ENCODE peak calls at places on chromosome 12, in five cellular contexts. One of them, this sample, is unnamed.

GRCh38 chr12:88600272-88600671 is 20.0 kb upstream of the KITLG start:
- DNase-seq in activated CD4-positive, CD25-positive, alpha-beta regulatory T cell: no peak
- DNase-seq in activated T-cell treated with anti-CD3 and anti-CD28 coated beads, Interleukin-2, amount 50 U/mL, for 24 hours: no peak
- DNase-seq in stimulated activated CD8-positive, alpha-beta memory T cell treated with anti-CD3 and anti-CD28 coated beads, Interleukin-7, amount 100 ng/mL, for 1 hour: no peak
- DNase-seq in brain microvascular endothelial cell: peak; percentile 93
- DNase-seq in this sample: no peak

GRCh38 chr12:102120886-102121285 is 903 bp downstream of the PARPBP start:
- DNase-seq in stimulated activated CD8-positive, alpha-beta memory T cell treated with anti-CD3 and anti-CD28 coated beads, Interleukin-7, amount 100 ng/mL, for 1 hour: no peak
- DNase-seq in activated CD4-positive, CD25-positive, alpha-beta regulatory T cell: no peak
- DNase-seq in brain microvascular endothelial cell: peak; percentile 3
- DNase-seq in activated T-cell treated with anti-CD3 and anti-CD28 coated beads, Interleukin-2, amount 50 U/mL, for 24 hours: no peak
- DNase-seq in this sample: no peak

GRCh38 chr12:120993496-120993895 is 15.2 kb downstream of the HNF1A start:
- DNase-seq in brain microvascular endothelial cell: no peak
- DNase-seq in stimulated activated CD8-positive, alpha-beta memory T cell treated with anti-CD3 and anti-CD28 coated beads, Interleukin-7, amount 100 ng/mL, for 1 hour: no peak
- DNase-seq in activated T-cell treated with anti-CD3 and anti-CD28 coated beads, Interleukin-2, amount 50 U/mL, for 24 hours: no peak
- DNase-seq in activated CD4-positive, CD25-positive, alpha-beta regulatory T cell: no peak
- DNase-seq in this sample: no peak

GRCh38 chr12:128116537-128116936 is 150.4 kb upstream of the TMEM132C start:
- DNase-seq in brain microvascular endothelial cell: no peak
- DNase-seq in activated T-cell treated with anti-CD3 and anti-CD28 coated beads, Interleukin-2, amount 50 U/mL, for 24 hours: no peak
- DNase-seq in stimulated activated CD8-positive, alpha-beta memory T cell treated with anti-CD3 and anti-CD28 coated beads, Interleukin-7, amount 100 ng/mL, for 1 hour: no peak
- DNase-seq in activated CD4-positive, CD25-positive, alpha-beta regulatory T cell: no peak
- DNase-seq in this sample: no peak

GRCh38 chr12:2061402-2061801 is 8.6 kb downstream of the CACNA1C start:
- DNase-seq in stimulated activated CD8-positive, alpha-beta memory T cell treated with anti-CD3 and anti-CD28 coated beads, Interleukin-7, amount 100 ng/mL, for 1 hour: no peak
- DNase-seq in activated T-cell treated with anti-CD3 and anti-CD28 coated beads, Interleukin-2, amount 50 U/mL, for 24 hours: no peak
- DNase-seq in activated CD4-positive, CD25-positive, alpha-beta regulatory T cell: no peak
- DNase-seq in brain microvascular endothelial cell: no peak
- DNase-seq in this sample: no peak

GRCh38 chr12:126895946-126896520 is 1370.9 kb upstream of the TMEM132C start:
- DNase-seq in activated CD4-positive, CD25-positive, alpha-beta regulatory T cell: no peak
- DNase-seq in activated T-cell treated with anti-CD3 and anti-CD28 coated beads, Interleukin-2, amount 50 U/mL, for 24 hours: no peak
- DNase-seq in stimulated activated CD8-positive, alpha-beta memory T cell treated with anti-CD3 and anti-CD28 coated beads, Interleukin-7, amount 100 ng/mL, for 1 hour: no peak
- DNase-seq in brain microvascular endothelial cell: no peak
- DNase-seq in this sample: no peak

GRCh38 chr12:119592232-119592631 is 1.3 kb upstream of the TMEM233 start:
- DNase-seq in brain microvascular endothelial cell: peak; percentile 3
- DNase-seq in activated T-cell treated with anti-CD3 and anti-CD28 coated beads, Interleukin-2, amount 50 U/mL, for 24 hours: no peak
- DNase-seq in activated CD4-positive, CD25-positive, alpha-beta regulatory T cell: no peak
- DNase-seq in stimulated activated CD8-positive, alpha-beta memory T cell treated with anti-CD3 and anti-CD28 coated beads, Interleukin-7, amount 100 ng/mL, for 1 hour: no peak
- DNase-seq in this sample: no peak

GRCh38 chr12:51127050-51127729 is 43.8 kb upstream of the CSRNP2 start:
- DNase-seq in activated CD4-positive, CD25-positive, alpha-beta regulatory T cell: no peak
- DNase-seq in brain microvascular endothelial cell: peak; percentile 8
- DNase-seq in stimulated activated CD8-positive, alpha-beta memory T cell treated with anti-CD3 and anti-CD28 coated beads, Interleukin-7, amount 100 ng/mL, for 1 hour: no peak
- DNase-seq in activated T-cell treated with anti-CD3 and anti-CD28 coated beads, Interleukin-2, amount 50 U/mL, for 24 hours: no peak
- DNase-seq in this sample: no peak

GRCh38 chr12:104573-105081 is 38.1 kb downstream of the IQSEC3 start:
- DNase-seq in brain microvascular endothelial cell: no peak
- DNase-seq in activated CD4-positive, CD25-positive, alpha-beta regulatory T cell: no peak
- DNase-seq in stimulated activated CD8-positive, alpha-beta memory T cell treated with anti-CD3 and anti-CD28 coated beads, Interleukin-7, amount 100 ng/mL, for 1 hour: no peak
- DNase-seq in activated T-cell treated with anti-CD3 and anti-CD28 coated beads, Interleukin-2, amount 50 U/mL, for 24 hours: no peak
- DNase-seq in this sample: no peak

GRCh38 chr12:121325922-121326396 is 26.3 kb downstream of the ANAPC5 start:
- DNase-seq in stimulated activated CD8-positive, alpha-beta memory T cell treated with anti-CD3 and anti-CD28 coated beads, Interleukin-7, amount 100 ng/mL, for 1 hour: no peak
- DNase-seq in activated T-cell treated with anti-CD3 and anti-CD28 coated beads, Interleukin-2, amount 50 U/mL, for 24 hours: no peak
- DNase-seq in activated CD4-positive, CD25-positive, alpha-beta regulatory T cell: no peak
- DNase-seq in brain microvascular endothelial cell: no peak
- DNase-seq in this sample: no peak

GRCh38 chr12:28443337-28443736 is 253.1 kb downstream of the CCDC91 start:
- DNase-seq in activated T-cell treated with anti-CD3 and anti-CD28 coated beads, Interleukin-2, amount 50 U/mL, for 24 hours: no peak
- DNase-seq in brain microvascular endothelial cell: no peak
- DNase-seq in stimulated activated CD8-positive, alpha-beta memory T cell treated with anti-CD3 and anti-CD28 coated beads, Interleukin-7, amount 100 ng/mL, for 1 hour: no peak
- DNase-seq in activated CD4-positive, CD25-positive, alpha-beta regulatory T cell: no peak
- DNase-seq in this sample: no peak

GRCh38 chr12:75560167-75560566 is 48.8 kb upstream of the KRR1 start:
- DNase-seq in activated T-cell treated with anti-CD3 and anti-CD28 coated beads, Interleukin-2, amount 50 U/mL, for 24 hours: no peak
- DNase-seq in activated CD4-positive, CD25-positive, alpha-beta regulatory T cell: no peak
- DNase-seq in brain microvascular endothelial cell: peak; percentile 17
- DNase-seq in stimulated activated CD8-positive, alpha-beta memory T cell treated with anti-CD3 and anti-CD28 coated beads, Interleukin-7, amount 100 ng/mL, for 1 hour: no peak
- DNase-seq in this sample: no peak

GRCh38 chr12:5817246-5817645 is 127.8 kb downstream of the ANO2 start:
- DNase-seq in activated CD4-positive, CD25-positive, alpha-beta regulatory T cell: no peak
- DNase-seq in activated T-cell treated with anti-CD3 and anti-CD28 coated beads, Interleukin-2, amount 50 U/mL, for 24 hours: no peak
- DNase-seq in brain microvascular endothelial cell: no peak
- DNase-seq in stimulated activated CD8-positive, alpha-beta memory T cell treated with anti-CD3 and anti-CD28 coated beads, Interleukin-7, amount 100 ng/mL, for 1 hour: no peak
- DNase-seq in this sample: no peak

GRCh38 chr12:117875652-117876491 is 92.9 kb downstream of the KSR2 start:
- DNase-seq in brain microvascular endothelial cell: peak; percentile 45
- DNase-seq in stimulated activated CD8-positive, alpha-beta memory T cell treated with anti-CD3 and anti-CD28 coated beads, Interleukin-7, amount 100 ng/mL, for 1 hour: no peak
- DNase-seq in activated T-cell treated with anti-CD3 and anti-CD28 coated beads, Interleukin-2, amount 50 U/mL, for 24 hours: peak; percentile 44
- DNase-seq in activated CD4-positive, CD25-positive, alpha-beta regulatory T cell: no peak
- DNase-seq in this sample: peak; percentile 23

GRCh38 chr12:11814362-11814761 is 164.9 kb downstream of the ETV6 start:
- DNase-seq in stimulated activated CD8-positive, alpha-beta memory T cell treated with anti-CD3 and anti-CD28 coated beads, Interleukin-7, amount 100 ng/mL, for 1 hour: no peak
- DNase-seq in brain microvascular endothelial cell: peak; percentile 76
- DNase-seq in activated T-cell treated with anti-CD3 and anti-CD28 coated beads, Interleukin-2, amount 50 U/mL, for 24 hours: no peak
- DNase-seq in activated CD4-positive, CD25-positive, alpha-beta regulatory T cell: no peak
- DNase-seq in this sample: peak; percentile 39

GRCh38 chr12:71576546-71576945 is 87.1 kb downstream of the ZFC3H1 start:
- DNase-seq in stimulated activated CD8-positive, alpha-beta memory T cell treated with anti-CD3 and anti-CD28 coated beads, Interleukin-7, amount 100 ng/mL, for 1 hour: no peak
- DNase-seq in activated T-cell treated with anti-CD3 and anti-CD28 coated beads, Interleukin-2, amount 50 U/mL, for 24 hours: no peak
- DNase-seq in brain microvascular endothelial cell: no peak
- DNase-seq in activated CD4-positive, CD25-positive, alpha-beta regulatory T cell: no peak
- DNase-seq in this sample: no peak

GRCh38 chr12:31238764-31239387 is 87.1 kb downstream of the SINHCAF start:
- DNase-seq in brain microvascular endothelial cell: peak; percentile 76
- DNase-seq in activated CD4-positive, CD25-positive, alpha-beta regulatory T cell: peak; percentile 8
- DNase-seq in stimulated activated CD8-positive, alpha-beta memory T cell treated with anti-CD3 and anti-CD28 coated beads, Interleukin-7, amount 100 ng/mL, for 1 hour: peak; percentile 20
- DNase-seq in activated T-cell treated with anti-CD3 and anti-CD28 coated beads, Interleukin-2, amount 50 U/mL, for 24 hours: peak; percentile 65
- DNase-seq in this sample: peak; percentile 66

GRCh38 chr12:32003654-32004053 is 44.4 kb downstream of the RESF1 start:
- DNase-seq in activated CD4-positive, CD25-positive, alpha-beta regulatory T cell: no peak
- DNase-seq in activated T-cell treated with anti-CD3 and anti-CD28 coated beads, Interleukin-2, amount 50 U/mL, for 24 hours: no peak
- DNase-seq in stimulated activated CD8-positive, alpha-beta memory T cell treated with anti-CD3 and anti-CD28 coated beads, Interleukin-7, amount 100 ng/mL, for 1 hour: no peak
- DNase-seq in brain microvascular endothelial cell: no peak
- DNase-seq in this sample: no peak

GRCh38 chr12:129089576-129089975 is 236.3 kb downstream of the GLT1D1 start:
- DNase-seq in brain microvascular endothelial cell: no peak
- DNase-seq in activated CD4-positive, CD25-positive, alpha-beta regulatory T cell: no peak
- DNase-seq in stimulated activated CD8-positive, alpha-beta memory T cell treated with anti-CD3 and anti-CD28 coated beads, Interleukin-7, amount 100 ng/mL, for 1 hour: no peak
- DNase-seq in activated T-cell treated with anti-CD3 and anti-CD28 coated beads, Interleukin-2, amount 50 U/mL, for 24 hours: no peak
- DNase-seq in this sample: no peak

GRCh38 chr12:118455327-118455726 is 79.0 kb downstream of the SUDS3 start:
- DNase-seq in activated T-cell treated with anti-CD3 and anti-CD28 coated beads, Interleukin-2, amount 50 U/mL, for 24 hours: no peak
- DNase-seq in activated CD4-positive, CD25-positive, alpha-beta regulatory T cell: no peak
- DNase-seq in stimulated activated CD8-positive, alpha-beta memory T cell treated with anti-CD3 and anti-CD28 coated beads, Interleukin-7, amount 100 ng/mL, for 1 hour: no peak
- DNase-seq in brain microvascular endothelial cell: no peak
- DNase-seq in this sample: no peak

GRCh38 chr12:65822732-65823480 is 1.4 kb upstream of the HMGA2 start:
- DNase-seq in activated T-cell treated with anti-CD3 and anti-CD28 coated beads, Interleukin-2, amount 50 U/mL, for 24 hours: peak; percentile 29
- DNase-seq in stimulated activated CD8-positive, alpha-beta memory T cell treated with anti-CD3 and anti-CD28 coated beads, Interleukin-7, amount 100 ng/mL, for 1 hour: no peak
- DNase-seq in brain microvascular endothelial cell: peak; percentile 69
- DNase-seq in activated CD4-positive, CD25-positive, alpha-beta regulatory T cell: no peak
- DNase-seq in this sample: no peak

GRCh38 chr12:105214141-105214540 is 21.8 kb downstream of the APPL2 start:
- DNase-seq in stimulated activated CD8-positive, alpha-beta memory T cell treated with anti-CD3 and anti-CD28 coated beads, Interleukin-7, amount 100 ng/mL, for 1 hour: no peak
- DNase-seq in brain microvascular endothelial cell: no peak
- DNase-seq in activated T-cell treated with anti-CD3 and anti-CD28 coated beads, Interleukin-2, amount 50 U/mL, for 24 hours: no peak
- DNase-seq in activated CD4-positive, CD25-positive, alpha-beta regulatory T cell: no peak
- DNase-seq in this sample: no peak

GRCh38 chr12:27652174-27652763 is 44.0 kb upstream of the REP15 start:
- DNase-seq in stimulated activated CD8-positive, alpha-beta memory T cell treated with anti-CD3 and anti-CD28 coated beads, Interleukin-7, amount 100 ng/mL, for 1 hour: no peak
- DNase-seq in brain microvascular endothelial cell: peak; percentile 80
- DNase-seq in activated T-cell treated with anti-CD3 and anti-CD28 coated beads, Interleukin-2, amount 50 U/mL, for 24 hours: no peak
- DNase-seq in activated CD4-positive, CD25-positive, alpha-beta regulatory T cell: no peak
- DNase-seq in this sample: peak; percentile 57

GRCh38 chr12:89082354-89082753 is 269.9 kb downstream of the DUSP6 start:
- DNase-seq in activated CD4-positive, CD25-positive, alpha-beta regulatory T cell: no peak
- DNase-seq in brain microvascular endothelial cell: no peak
- DNase-seq in stimulated activated CD8-positive, alpha-beta memory T cell treated with anti-CD3 and anti-CD28 coated beads, Interleukin-7, amount 100 ng/mL, for 1 hour: no peak
- DNase-seq in activated T-cell treated with anti-CD3 and anti-CD28 coated beads, Interleukin-2, amount 50 U/mL, for 24 hours: no peak
- DNase-seq in this sample: no peak

GRCh38 chr12:121284551-121285390 is 11.7 kb downstream of the CAMKK2 start:
- DNase-seq in stimulated activated CD8-positive, alpha-beta memory T cell treated with anti-CD3 and anti-CD28 coated beads, Interleukin-7, amount 100 ng/mL, for 1 hour: no peak
- DNase-seq in brain microvascular endothelial cell: no peak
- DNase-seq in activated T-cell treated with anti-CD3 and anti-CD28 coated beads, Interleukin-2, amount 50 U/mL, for 24 hours: no peak
- DNase-seq in activated CD4-positive, CD25-positive, alpha-beta regulatory T cell: no peak
- DNase-seq in this sample: no peak

GRCh38 chr12:118330421-118331018 is 42.2 kb downstream of the TAOK3 start:
- DNase-seq in activated CD4-positive, CD25-positive, alpha-beta regulatory T cell: no peak
- DNase-seq in stimulated activated CD8-positive, alpha-beta memory T cell treated with anti-CD3 and anti-CD28 coated beads, Interleukin-7, amount 100 ng/mL, for 1 hour: no peak
- DNase-seq in activated T-cell treated with anti-CD3 and anti-CD28 coated beads, Interleukin-2, amount 50 U/mL, for 24 hours: no peak
- DNase-seq in brain microvascular endothelial cell: peak; percentile 68
- DNase-seq in this sample: no peak

GRCh38 chr12:132672116-132672515 is 15.0 kb downstream of the POLE start:
- DNase-seq in activated T-cell treated with anti-CD3 and anti-CD28 coated beads, Interleukin-2, amount 50 U/mL, for 24 hours: no peak
- DNase-seq in stimulated activated CD8-positive, alpha-beta memory T cell treated with anti-CD3 and anti-CD28 coated beads, Interleukin-7, amount 100 ng/mL, for 1 hour: no peak
- DNase-seq in activated CD4-positive, CD25-positive, alpha-beta regulatory T cell: no peak
- DNase-seq in brain microvascular endothelial cell: no peak
- DNase-seq in this sample: no peak

GRCh38 chr12:100484178-100484886 is 10.7 kb downstream of the NR1H4 start:
- DNase-seq in brain microvascular endothelial cell: peak; percentile 24
- DNase-seq in activated CD4-positive, CD25-positive, alpha-beta regulatory T cell: no peak
- DNase-seq in activated T-cell treated with anti-CD3 and anti-CD28 coated beads, Interleukin-2, amount 50 U/mL, for 24 hours: no peak
- DNase-seq in stimulated activated CD8-positive, alpha-beta memory T cell treated with anti-CD3 and anti-CD28 coated beads, Interleukin-7, amount 100 ng/mL, for 1 hour: no peak
- DNase-seq in this sample: no peak

This sample was measured in stimulated activated CD4-positive, alpha-beta T cell treated with anti-CD3 and anti-CD28 coated beads, Interleukin-4, amount 100 ng/mL, for 24 hours.